ENCODE peak calls at places on chromosomes 5 and 9, in nine cellular contexts. M is tibial nerve, L is cardiac muscle cell, O is transverse colon, H is IMR-90, K is left ventricle myocardium inferior, I is sigmoid colon, S is HepG2, W is A549. D is an unnamed sample. For H3K4me1, the result is how much of the 10 kb centered on the place peaks cover.

GRCh38 chr5:146647656-146648199 is 131.7 kb upstream of the GPR151 start:
- DNase-seq in W (no peak), L (peak), K (no peak), O (no peak), S (no peak), M (no peak), H (no peak), I (no peak), D (no peak)

GRCh38 chr9:122614362-122614761 is at the start of gene OR1Q1:
- DNase-seq in H (no peak), M (no peak), L (no peak), K (no peak), S (no peak), O (no peak), I (no peak), W (no peak), D (no peak)

GRCh38 chr9:96758845-96759673 is 18.8 kb downstream of the ZNF510 start:
- DNase-seq in O (no peak), W (no peak), L (no peak), H (no peak), M (no peak), S (no peak), I (no peak), K (no peak), D (no peak)

GRCh38 chr5:158819840-158820620 is 279.7 kb downstream of the EBF1 start:
- DNase-seq in I (no peak), L (no peak), O (no peak), M (no peak), H (peak), W (no peak), K (no peak), S (no peak), D (no peak)

GRCh38 chr9:94826644-94827410 is 100.3 kb downstream of the AOPEP start:
- DNase-seq in O (no peak), M (no peak), I (no peak), W (no peak), S (peak), L (no peak), H (no peak), K (no peak), D (peak)

GRCh38 chr5:43563321-43563720 is 6.4 kb upstream of the PAIP1 start:
- DNase-seq in S (no peak), O (no peak), M (no peak), I (no peak), H (no peak), L (no peak), W (no peak), K (no peak), D (no peak)

GRCh38 chr9:70470050-70471015 is 55.9 kb upstream of the KLF9 start:
- DNase-seq in O (peak), K (peak), H (no peak), S (peak), L (peak), W (no peak), M (no peak), I (no peak), D (peak)

GRCh38 chr5:119031047-119031886 is 39.6 kb upstream of the DMXL1 start:
- DNase-seq in M (no peak), H (no peak), L (no peak), I (no peak), S (no peak), K (no peak), W (no peak), O (no peak), D (no peak)

GRCh38 chr9:81490605-81491331 is 198.6 kb downstream of the TLE1 start:
- DNase-seq in M (no peak), L (no peak), W (no peak), S (no peak), H (peak), I (no peak), K (no peak), O (no peak), D (no peak)

GRCh38 chr9:16727452-16728127 is 142.9 kb downstream of the BNC2 start:
- DNase-seq in O (no peak), H (peak), W (no peak), I (no peak), M (no peak), K (no peak), L (no peak), S (no peak), D (no peak)

GRCh38 chr9:131142160-131142559 is 16.8 kb downstream of the NUP214 start:
- DNase-seq in L (no peak), I (no peak), K (no peak), M (no peak), O (no peak), W (no peak), S (no peak), H (no peak), D (no peak)

GRCh38 chr9:134699343-134699740 is 57.7 kb downstream of the COL5A1 start:
- DNase-seq in S (no peak), H (peak), K (no peak), M (no peak), W (no peak), O (no peak), L (no peak), I (no peak), D (no peak)

GRCh38 chr9:107283621-107284616 is 840 bp downstream of the RAD23B start:
- DNase-seq in S (peak), H (peak), L (peak), O (peak), W (peak), I (peak), M (peak), K (peak), D (peak)

GRCh38 chr5:53369681-53370080 is 110.7 kb upstream of the FST start:
- DNase-seq in K (no peak), L (no peak), W (no peak), M (no peak), I (no peak), H (no peak), O (no peak), S (no peak), D (no peak)

GRCh38 chr5:68406767-68407232 is 191.2 kb downstream of the PIK3R1 start:
- DNase-seq in L (no peak), O (peak), S (no peak), M (no peak), I (no peak), W (peak), K (no peak), H (no peak), D (peak)

GRCh38 chr9:89929721-89930480 is 325.1 kb downstream of the GADD45G start:
- DNase-seq in I (no peak), H (peak), O (no peak), K (peak), W (no peak), M (no peak), L (peak), S (no peak), D (no peak)

GRCh38 chr9:34384368-34385165 is 7.9 kb upstream of the MYORG start:
- DNase-seq in L (no peak), S (peak), H (no peak), I (no peak), M (no peak), W (no peak), O (no peak), K (no peak), D (peak)

GRCh38 chr9:136943291-136944093 is 1.0 kb downstream of the FBXW5 start:
- DNase-seq in M (peak), S (no peak), O (peak), I (peak), K (no peak), W (peak), L (peak), H (no peak), D (peak)

GRCh38 chr9:94869415-94869838 is 142.9 kb downstream of the AOPEP start:
- DNase-seq in I (no peak), M (no peak), O (no peak), H (peak), L (no peak), K (no peak), S (no peak), W (no peak), D (no peak)

GRCh38 chr9:77305622-77306365 is 128.5 kb downstream of the VPS13A start:
- DNase-seq in K (no peak), O (no peak), H (peak), L (no peak), W (no peak), I (no peak), M (no peak), S (no peak), D (no peak)

GRCh38 chr5:1054018-1054798 is 45.6 kb downstream of the NKD2 start:
- DNase-seq in I (no peak), K (peak), H (no peak), L (no peak), O (no peak), W (no peak), M (no peak), S (no peak), D (no peak)

GRCh38 chr5:133729800-133730199 is 117.5 kb upstream of the FSTL4 start:
- DNase-seq in L (no peak), M (no peak), O (no peak), H (no peak), S (no peak), K (no peak), W (no peak), I (peak), D (no peak)

GRCh38 chr5:38681966-38682365 is 125.5 kb upstream of the LIFR start:
- DNase-seq in I (no peak), H (no peak), S (no peak), M (no peak), W (no peak), O (no peak), L (no peak), K (no peak), D (no peak)

GRCh38 chr5:165622864-165623536 is 2117.6 kb downstream of the MAT2B start:
- DNase-seq in S (no peak), L (no peak), K (no peak), W (no peak), I (no peak), H (no peak), M (no peak), O (no peak), D (no peak)

GRCh38 chr5:33170414-33170813 is 270.4 kb upstream of the TARS1 start:
- DNase-seq in K (no peak), L (no peak), S (no peak), O (no peak), H (no peak), I (no peak), W (no peak), M (no peak), D (no peak)

GRCh38 chr9:131562032-131562959 is 17.0 kb downstream of the PRRT1B start:
- DNase-seq in H (peak), S (peak), L (no peak), K (no peak), M (no peak), O (no peak), I (no peak), W (no peak), D (peak)

GRCh38 chr5:159215886-159216285 is 6.5 kb upstream of the RNF145 start:
- DNase-seq in H (no peak), M (no peak), K (no peak), I (no peak), L (no peak), W (no peak), O (no peak), S (no peak), D (no peak)

GRCh38 chr9:121779381-121780117 is 128.1 kb downstream of the DAB2IP start:
- DNase-seq in W (no peak), M (no peak), S (no peak), I (peak), K (no peak), O (peak), L (peak), H (no peak), D (no peak)

GRCh38 chr5:107669543-107670027 is 1.2 kb downstream of the EFNA5 start:
- DNase-seq in W (peak), M (no peak), S (no peak), O (peak), H (peak), I (peak), L (peak), K (peak), D (peak)

GRCh38 chr5:38226091-38226490 is 32.3 kb upstream of the EGFLAM start:
- DNase-seq in K (no peak), L (no peak), W (no peak), O (no peak), I (no peak), H (no peak), S (no peak), M (no peak), D (no peak)

GRCh38 chr5:17425385-17426070 is 72.5 kb upstream of the TAF11L2 start:
- DNase-seq in M (no peak), S (no peak), O (no peak), K (no peak), W (no peak), I (no peak), L (no peak), H (no peak), D (no peak)

GRCh38 chr5:54905942-54906537 is 79.4 kb downstream of the ESM1 start:
- DNase-seq in O (peak), M (peak), H (peak), K (peak), L (peak), I (peak), S (peak), W (peak), D (peak)

GRCh38 chr5:42494414-42494813 is 71.2 kb downstream of the GHR start:
- DNase-seq in W (no peak), H (peak), I (no peak), K (no peak), O (no peak), M (no peak), S (no peak), L (no peak), D (no peak)

GRCh38 chr5:38265546-38266179 is 7.3 kb downstream of the EGFLAM start:
- DNase-seq in H (peak), M (peak), S (peak), W (peak), I (no peak), L (peak), K (peak), O (peak), D (peak)

GRCh38 chr5:140169410-140169809 is 5.6 kb upstream of the CYSTM1 start:
- DNase-seq in I (no peak), S (no peak), H (no peak), L (no peak), K (no peak), W (no peak), M (no peak), O (no peak), D (no peak)

GRCh38 chr5:150118561-150119229 is 32.3 kb upstream of the CSF1R start:
- DNase-seq in W (no peak), I (peak), S (no peak), H (no peak), O (no peak), L (no peak), K (no peak), M (peak), D (peak)

GRCh38 chr5:150120062-150120441 is 33.7 kb upstream of the CSF1R start:
- DNase-seq in I (peak), M (no peak), O (peak), H (no peak), L (no peak), S (no peak), K (no peak), W (no peak), D (peak)

GRCh38 chr5:150117945-150118560 is 31.7 kb upstream of the CSF1R start:
- DNase-seq in I (peak), M (peak), S (no peak), H (no peak), O (no peak), W (no peak), K (no peak), L (no peak), D (no peak)

GRCh38 chr5:150120617-150121447 is 34.5 kb upstream of the CSF1R start:
- DNase-seq in S (no peak), H (no peak), I (peak), L (no peak), O (no peak), M (peak), K (no peak), W (no peak), D (peak)

DNA sequence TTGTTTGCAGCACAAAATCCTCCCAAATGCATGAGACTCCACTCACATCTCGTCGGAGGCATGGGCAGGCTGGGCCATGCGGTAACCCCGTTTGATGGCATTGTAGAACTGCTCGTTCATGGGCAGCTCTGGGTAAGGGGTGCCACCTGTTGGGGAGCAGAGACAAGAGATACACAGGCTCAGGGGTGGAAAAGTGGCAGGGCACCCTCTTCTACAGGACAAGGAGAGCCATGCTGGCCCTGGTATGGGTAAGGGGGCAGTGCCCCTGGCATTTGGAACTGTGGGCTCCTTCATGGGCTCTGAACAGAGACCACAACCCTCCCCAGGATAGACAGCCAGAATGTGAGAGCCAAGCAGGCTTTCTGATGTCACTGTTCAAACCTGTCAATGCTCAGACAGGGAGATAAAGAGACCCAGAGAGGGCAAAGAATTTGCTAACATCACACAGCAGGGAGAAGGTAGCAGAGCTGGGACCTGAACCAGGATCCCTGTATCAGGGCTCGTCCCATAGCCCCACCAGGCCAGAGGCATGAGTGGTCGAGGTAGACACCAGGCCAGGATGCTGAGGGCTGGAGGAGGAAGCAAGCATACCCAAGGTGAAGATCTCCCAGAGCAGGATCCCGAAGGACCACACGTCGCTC is 33.2 kb upstream of the CSF1R start:
- DNase-seq in O (peak), L (no peak), S (no peak), W (no peak), I (peak), M (peak), K (no peak), H (no peak), D (no peak)
- TF ChIP-seq CTCF in O (no peak), L (no peak), S (peak), W (no peak), I (no peak), M (no peak), K (no peak), H (no peak), D (no peak)

DNA sequence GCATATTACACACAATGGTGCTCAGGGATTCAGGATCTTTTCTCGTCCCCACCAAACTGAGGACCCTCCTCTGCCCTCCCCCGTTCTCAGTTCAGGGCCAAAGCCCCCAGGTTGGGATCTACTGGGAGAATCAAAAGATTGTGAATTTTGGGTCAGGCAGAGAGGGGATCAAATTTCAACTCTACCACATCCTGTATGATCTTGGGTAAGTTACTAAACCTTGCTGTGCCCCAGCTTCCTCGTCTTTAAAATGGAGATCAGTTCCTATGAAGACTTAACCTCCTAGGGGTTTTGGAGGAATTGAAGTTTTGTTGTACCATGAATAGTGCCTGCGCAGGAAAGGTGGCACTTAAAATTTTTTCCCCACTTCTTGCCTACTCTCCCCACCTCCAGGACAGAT is 62.4 kb downstream of the RAI14 start:
- DNase-seq in K (no peak), W (no peak), O (no peak), H (peak), I (no peak), L (no peak), M (no peak), S (no peak), D (no peak)
- H3K4me1 ChIP-seq in K (under half), W (under half), O (under half), H (under half), I (under half), L (under half), M (under half), S (under half), D (under half)

GRCh38 chr5:153088538-153088937 is 401.9 kb upstream of the GRIA1 start:
- DNase-seq in K (no peak), L (peak), S (no peak), O (no peak), I (no peak), M (no peak), W (no peak), H (no peak), D (no peak)
- H3K4me3 ChIP-seq in K (no peak), L (no peak), S (no peak), O (no peak), I (no peak), M (no peak), W (no peak), H (no peak), D (no peak)

GRCh38 chr5:14326035-14326909 is 183.1 kb downstream of the TRIO start:
- DNase-seq in K (no peak), I (no peak), S (peak), L (peak), M (no peak), W (no peak), O (no peak), H (no peak), D (peak)
- TF ChIP-seq CTCF in K (peak), I (no peak), S (peak), L (peak), M (no peak), W (no peak), O (no peak), H (peak), D (peak)

DNA sequence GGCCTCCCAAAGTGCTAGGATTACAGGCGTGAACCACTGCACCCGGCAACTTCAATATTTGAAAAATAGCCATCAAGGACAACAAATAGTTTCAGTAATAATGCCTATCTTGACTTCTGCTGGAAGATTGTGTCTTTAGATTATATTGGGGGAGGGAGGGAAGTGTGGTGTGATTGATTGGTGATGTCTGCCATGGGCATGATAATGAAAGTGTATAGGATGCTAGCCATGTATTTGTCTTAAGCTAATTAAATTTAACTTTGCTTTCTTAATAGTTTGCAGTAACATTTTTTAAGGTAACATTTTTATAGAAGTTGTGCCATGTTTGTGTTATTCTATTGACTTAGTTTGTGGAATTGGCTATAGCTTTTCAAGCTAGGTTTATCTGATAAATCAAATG is 4.6 kb downstream of the JMY start:
- DNase-seq in K (no peak), W (no peak), H (no peak), O (no peak), M (no peak), S (no peak), L (no peak), I (no peak), D (no peak)
- H3K4me1 ChIP-seq in K (half or more), W (under half), H (under half), O (under half), M (half or more), S (under half), L (under half), I (under half), D (under half)

DNA sequence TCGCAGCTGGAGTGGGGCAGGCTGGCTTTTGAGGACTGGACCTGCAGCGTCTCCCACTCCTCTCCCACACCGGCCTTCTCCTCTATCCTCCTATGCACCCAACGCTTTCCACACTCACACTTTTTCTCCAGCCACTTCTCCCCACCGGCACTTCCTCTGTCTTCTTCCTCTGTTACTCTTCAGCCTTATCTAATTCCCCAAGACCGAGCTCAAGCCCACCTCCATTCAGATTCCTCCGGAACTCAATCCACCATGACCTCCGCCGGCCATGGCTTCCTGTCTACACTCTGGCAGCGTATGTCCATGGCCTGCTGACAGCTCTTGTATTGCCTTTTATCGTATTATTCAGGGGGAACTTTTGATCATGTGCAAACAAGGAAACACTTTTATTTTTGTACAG is 545 bp upstream of the OR2V1 start:
- DNase-seq in S (no peak), O (no peak), I (peak), W (no peak), L (no peak), H (no peak), M (no peak), K (no peak), D (no peak)
- H3K4me3 ChIP-seq in S (no peak), O (no peak), I (no peak), W (no peak), L (no peak), H (no peak), M (no peak), K (no peak), D (no peak)

D was measured in Caco-2.